ENCODE peak calls at places on chromosomes 3 and 15, in eight cellular contexts. M is NCI-H1694 treated with DMSO at 0.1 percent for 48 hours, E is retinal pigment epithelial cell, A is H9, J is nephron progenitor cell, F is AML-193, Q is SW480, W is germinal center. N is an unnamed sample.

GRCh38 chr3:178443634-178444033 is 92.6 kb upstream of the KCNMB2 start:
- DNase-seq in M (peak; percentile 39), E (peak; percentile 4), A (no peak), J (no peak), F (no peak), Q (no peak), W (no peak), N (peak; percentile 44)

GRCh38 chr3:5181479-5182141 is 5.9 kb upstream of the EDEM1 start:
- DNase-seq in M (no peak), E (no peak), A (no peak), J (no peak), F (no peak), Q (no peak), W (peak; percentile 73), N (no peak)

GRCh38 chr3:194296448-194296831 is 54.7 kb downstream of the CPN2 start:
- DNase-seq in M (no peak), E (peak; percentile 96), A (peak; percentile 54), J (no peak), F (no peak), Q (peak; percentile 93), W (no peak), N (peak; percentile 69)

GRCh38 chr15:93168913-93169312 is 79.9 kb upstream of the RGMA start:
- DNase-seq in M (no peak), E (no peak), A (no peak), J (no peak), F (no peak), Q (no peak), W (no peak), N (peak; percentile 25)

GRCh38 chr3:140097874-140098273 is 162.9 kb downstream of the CLSTN2 start:
- DNase-seq in M (no peak), E (no peak), A (no peak), J (no peak), F (no peak), Q (no peak), W (no peak), N (no peak)

GRCh38 chr15:55993804-55994539 is 560 bp upstream of the NEDD4 start:
- DNase-seq in M (peak; percentile 40), E (peak; percentile 81), A (peak; percentile 54), J (no peak), F (no peak), Q (peak; percentile 65), W (no peak), N (peak; percentile 64)

GRCh38 chr3:88203537-88204143 is 53.9 kb downstream of the C3orf38 start:
- DNase-seq in M (no peak), E (peak; percentile 23), A (peak; percentile 66), J (peak; percentile 82), F (peak; percentile 61), Q (peak; percentile 51), W (peak; percentile 25), N (peak; percentile 90)

GRCh38 chr3:67349551-67350174 is 304.7 kb downstream of the SUCLG2 start:
- DNase-seq in M (no peak), E (no peak), A (no peak), J (no peak), F (no peak), Q (peak; percentile 3), W (no peak), N (peak; percentile 28)

GRCh38 chr3:185866555-185866954 is 41.7 kb upstream of the IGF2BP2 start:
- DNase-seq in M (no peak), E (no peak), A (no peak), J (no peak), F (no peak), Q (no peak), W (no peak), N (no peak)

GRCh38 chr3:72938471-72939265 is 50.8 kb downstream of the GXYLT2 start:
- DNase-seq in M (peak; percentile 45), E (peak; percentile 19), A (no peak), J (no peak), F (peak; percentile 94), Q (peak; percentile 56), W (peak; percentile 59), N (peak; percentile 99)

GRCh38 chr3:128499724-128500275 is 6.8 kb upstream of the GATA2 start:
- DNase-seq in M (no peak), E (no peak), A (no peak), J (no peak), F (no peak), Q (no peak), W (no peak), N (peak; percentile 56)

GRCh38 chr3:90015688-90016356 is 908.4 kb downstream of the EPHA3 start:
- DNase-seq in M (no peak), E (no peak), A (no peak), J (peak; percentile 6), F (no peak), Q (peak; percentile 47), W (no peak), N (peak; percentile 84)

GRCh38 chr15:50119063-50119700 is at the start of gene ATP8B4:
- DNase-seq in M (no peak), E (no peak), A (peak; percentile 31), J (no peak), F (peak; percentile 6), Q (no peak), W (no peak), N (no peak)

GRCh38 chr3:144039661-144040060 is 68.0 kb downstream of the DIPK2A start:
- DNase-seq in M (no peak), E (no peak), A (no peak), J (no peak), F (no peak), Q (peak; percentile 33), W (no peak), N (peak; percentile 10)

GRCh38 chr15:81037952-81038743 is 37.4 kb downstream of the TLNRD1 start:
- DNase-seq in M (no peak), E (no peak), A (no peak), J (no peak), F (no peak), Q (no peak), W (no peak), N (no peak)

GRCh38 chr15:63465104-63465503 is 39.3 kb upstream of the USP3 start:
- DNase-seq in M (no peak), E (peak; percentile 70), A (no peak), J (no peak), F (no peak), Q (no peak), W (no peak), N (peak; percentile 55)

GRCh38 chr3:121431717-121432517 is 113.9 kb downstream of the POLQ start:
- DNase-seq in M (peak; percentile 8), E (peak; percentile 11), A (no peak), J (no peak), F (no peak), Q (peak; percentile 59), W (peak; percentile 29), N (peak; percentile 78)

GRCh38 chr15:39509941-39510845 is 70.7 kb upstream of the THBS1 start:
- DNase-seq in M (no peak), E (no peak), A (no peak), J (no peak), F (no peak), Q (no peak), W (no peak), N (no peak)

GRCh38 chr15:86915811-86916331 is 836.2 kb downstream of the AGBL1 start:
- DNase-seq in M (peak; percentile 24), E (peak; percentile 28), A (peak; percentile 55), J (peak; percentile 29), F (no peak), Q (peak; percentile 52), W (no peak), N (peak; percentile 67)

GRCh38 chr15:76177491-76178040 is 117.8 kb downstream of the TMEM266 start:
- DNase-seq in M (no peak), E (peak; percentile 75), A (no peak), J (no peak), F (no peak), Q (peak; percentile 73), W (no peak), N (no peak)